ENCODE peak calls at places on chromosome 6, in six cellular contexts. V, D, O, K, A and Z are unnamed samples.

GRCh38 chr6:167824591-167825041 is 2.1 kb upstream of the AFDN start:
- DNase-seq in V (no peak), D (no peak), O (no peak), K (no peak), A (no peak), Z (peak)

GRCh38 chr6:38058022-38058421 is 238.5 kb downstream of the ZFAND3 start:
- DNase-seq in V (peak), D (peak), O (peak), K (peak), A (no peak), Z (no peak)

GRCh38 chr6:57221191-57221935 is 744 bp downstream of the RAB23 start:
- DNase-seq in V (peak), D (peak), O (peak), K (peak), A (peak), Z (peak)

GRCh38 chr6:27726620-27727023 is 185.6 kb downstream of the OR2B2 start:
- DNase-seq in V (no peak), D (peak), O (no peak), K (no peak), A (peak), Z (no peak)

GRCh38 chr6:144722214-144722737 is 437.1 kb downstream of the UTRN start:
- DNase-seq in V (no peak), D (peak), O (no peak), K (no peak), A (no peak), Z (no peak)

GRCh38 chr6:110534731-110535164 is 58.3 kb upstream of the SLC22A16 start:
- DNase-seq in V (no peak), D (peak), O (no peak), K (no peak), A (no peak), Z (peak)

GRCh38 chr6:34412054-34412453 is 13.8 kb downstream of the RPS10 start:
- DNase-seq in V (no peak), D (no peak), O (no peak), K (no peak), A (no peak), Z (peak)

GRCh38 chr6:31381666-31382065 is 21.7 kb upstream of the MICA start:
- DNase-seq in V (no peak), D (no peak), O (no peak), K (no peak), A (no peak), Z (no peak)

GRCh38 chr6:75896526-75896925 is 147.5 kb downstream of the MYO6 start:
- DNase-seq in V (no peak), D (no peak), O (no peak), K (no peak), A (no peak), Z (no peak)

GRCh38 chr6:17919494-17919893 is 67.9 kb downstream of the KIF13A start:
- DNase-seq in V (no peak), D (no peak), O (no peak), K (no peak), A (no peak), Z (no peak)